ENCODE peak calls at places on chromosomes 7 and 10, in four cellular contexts. W is CD8-positive, alpha-beta T cell; E is SJSA1; L is ascending aorta. P is an unnamed sample.

GRCh38 chr10:68348265-68348741 is 15.6 kb upstream of the PBLD start:
- DNase-seq in W (peak; percentile 47), E (no peak), L (no peak), P (no peak)

GRCh38 chr10:91271886-91272285 is 51.4 kb downstream of the PCGF5 start:
- DNase-seq in W (no peak), E (no peak), L (no peak), P (no peak)

GRCh38 chr7:111424768-111425167 is 137.5 kb downstream of the IMMP2L start:
- DNase-seq in W (no peak), E (no peak), L (no peak), P (no peak)

GRCh38 chr10:106436123-106436740 is 728.3 kb downstream of the SORCS1 start:
- DNase-seq in W (no peak), E (no peak), L (no peak), P (no peak)

GRCh38 chr7:134761206-134761786 is 18.1 kb upstream of the CALD1 start:
- DNase-seq in W (no peak), E (no peak), L (no peak), P (no peak)

GRCh38 chr10:107081644-107082043 is 82.9 kb downstream of the SORCS1 start:
- DNase-seq in W (no peak), E (no peak), L (no peak), P (no peak)

GRCh38 chr10:67629461-67629971 is 66.5 kb downstream of the CTNNA3 start:
- DNase-seq in W (no peak), E (no peak), L (no peak), P (no peak)

GRCh38 chr7:143046334-143046935 is 5.7 kb upstream of the OR6V1 start:
- DNase-seq in W (no peak), E (no peak), L (no peak), P (no peak)

GRCh38 chr7:86760236-86760635 is 116.5 kb downstream of the GRM3 start:
- DNase-seq in W (no peak), E (no peak), L (no peak), P (no peak)

GRCh38 chr10:10830316-10831061 is 187.2 kb upstream of the CELF2 start:
- DNase-seq in W (no peak), E (no peak), L (no peak), P (no peak)

GRCh38 chr10:99366666-99367065 is 37.5 kb downstream of the CNNM1 start:
- DNase-seq in W (no peak), E (no peak), L (no peak), P (no peak)

GRCh38 chr7:47577351-47577919 is 4.5 kb downstream of the TNS3 start:
- DNase-seq in W (no peak), E (no peak), L (no peak), P (no peak)

GRCh38 chr10:12409171-12409570 is 59.8 kb downstream of the CAMK1D start:
- DNase-seq in W (no peak), E (no peak), L (peak; percentile 34), P (no peak)

GRCh38 chr7:45980181-45980905 is 59.3 kb upstream of the IGFBP3 start:
- DNase-seq in W (no peak), E (peak; percentile 73), L (no peak), P (no peak)

GRCh38 chr10:71191459-71192113 is 20.8 kb upstream of the UNC5B start:
- DNase-seq in W (no peak), E (no peak), L (no peak), P (no peak)

GRCh38 chr7:99105756-99106155 is 38.2 kb downstream of the SMURF1 start:
- DNase-seq in W (no peak), E (no peak), L (no peak), P (no peak)

GRCh38 chr10:8369666-8370065 is 315.2 kb downstream of the GATA3 start:
- DNase-seq in W (no peak), E (peak; percentile 61), L (no peak), P (no peak)

GRCh38 chr7:159209429-159209828 is 64.8 kb upstream of the VIPR2 start:
- DNase-seq in W (no peak), E (no peak), L (no peak), P (no peak)

GRCh38 chr7:103989785-103990775 is 622 bp upstream of the RELN start:
- DNase-seq in W (peak; percentile 18), E (no peak), L (no peak), P (no peak)

GRCh38 chr10:60123668-60124067 is 217.3 kb upstream of the CCDC6 start:
- DNase-seq in W (no peak), E (no peak), L (no peak), P (no peak)

GRCh38 chr10:46520941-46521340 is 35.5 kb downstream of the GPRIN2 start:
- DNase-seq in W (no peak), E (peak; percentile 93), L (peak; percentile 61), P (peak; percentile 80)

GRCh38 chr10:122279725-122280141 is 8.6 kb downstream of the BTBD16 start:
- DNase-seq in W (no peak), E (peak; percentile 38), L (peak; percentile 63), P (no peak)

GRCh38 chr7:149334930-149335329 is 72.9 kb downstream of the ZNF783 start:
- DNase-seq in W (no peak), E (no peak), L (no peak), P (no peak)

GRCh38 chr7:121504478-121504877 is 108.4 kb upstream of the FAM3C start:
- DNase-seq in W (no peak), E (peak; percentile 72), L (peak; percentile 69), P (no peak)

GRCh38 chr7:141362580-141363435 is 188.4 kb upstream of the AGK start:
- DNase-seq in W (no peak), E (peak; percentile 85), L (no peak), P (no peak)

GRCh38 chr7:33895025-33895804 is 10.1 kb upstream of the BMPER start:
- DNase-seq in W (peak; percentile 47), E (peak; percentile 75), L (peak; percentile 92), P (peak; percentile 83)

GRCh38 chr7:80736371-80736770 is 97.9 kb downstream of the CD36 start:
- DNase-seq in W (no peak), E (no peak), L (no peak), P (no peak)

GRCh38 chr7:123876557-123877256 is 31.7 kb downstream of the HYAL4 start:
- DNase-seq in W (no peak), E (no peak), L (no peak), P (no peak)

GRCh38 chr10:124152781-124153600 is 59.6 kb upstream of the CHST15 start:
- DNase-seq in W (peak; percentile 57), E (peak; percentile 91), L (peak; percentile 81), P (no peak)

GRCh38 chr7:29106128-29106988 is 40.0 kb downstream of the CPVL start:
- DNase-seq in W (no peak), E (peak; percentile 50), L (no peak), P (no peak)

GRCh38 chr10:86664370-86665217 is 3.7 kb upstream of the LDB3 start:
- DNase-seq in W (no peak), E (no peak), L (no peak), P (no peak)

GRCh38 chr7:47715631-47716068 is 133.7 kb upstream of the TNS3 start:
- DNase-seq in W (no peak), E (no peak), L (no peak), P (no peak)

GRCh38 chr7:2374830-2375728 is 20.5 kb downstream of the EIF3B start:
- DNase-seq in W (no peak), E (no peak), L (no peak), P (no peak)

GRCh38 chr7:73623798-73624668 is at the start of gene MLXIPL:
- DNase-seq in W (peak; percentile 60), E (peak; percentile 65), L (peak; percentile 76), P (peak; percentile 91)
- H3K27me3 ChIP-seq in W (peaks cover 27% of the 10 kb centered on the region), E (peaks cover 59% of the 10 kb centered on the region), L (peaks cover 22% of the 10 kb centered on the region), P (peaks cover 54% of the 10 kb centered on the region)

DNA sequence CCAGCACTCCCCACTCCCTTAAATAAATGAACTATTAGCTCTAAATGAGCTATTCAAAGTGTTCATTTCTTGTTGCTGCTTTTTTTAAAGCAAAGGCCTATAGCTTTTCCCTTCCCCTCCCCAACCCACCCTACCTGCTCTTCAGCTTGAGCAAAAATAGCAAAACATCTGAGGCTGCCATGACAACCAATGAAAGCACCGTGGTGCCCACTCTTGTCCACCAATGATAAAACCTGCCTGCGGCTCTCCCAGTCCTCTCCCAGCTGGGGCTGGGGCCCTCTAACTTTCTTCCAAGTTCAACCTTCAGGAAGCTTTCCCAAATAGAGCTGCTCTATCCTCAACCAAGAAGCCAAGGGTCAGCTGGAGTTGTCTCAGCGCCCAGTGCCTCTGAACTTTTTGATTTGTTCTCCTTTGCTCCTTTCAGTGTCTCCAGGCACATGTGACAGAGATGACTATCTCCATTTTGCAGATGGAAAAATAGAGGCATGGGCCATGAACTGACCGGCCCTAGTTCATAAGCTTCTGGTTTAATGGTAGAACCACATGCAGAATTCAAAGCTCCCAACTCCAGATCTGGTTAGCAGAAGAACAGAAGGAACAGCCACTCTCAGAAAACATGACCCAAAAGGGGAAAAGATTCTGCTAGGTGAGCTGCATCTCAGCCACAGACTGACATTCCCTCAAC is 47.7 kb downstream of the PIK3AP1 start:
- DNase-seq in W (no peak), E (no peak), L (no peak), P (no peak)
- H3K4me3 ChIP-seq in W (no peak overlapping the region), E (no peak overlapping the region), L (no peak overlapping the region), P (no peak overlapping the region)

DNA sequence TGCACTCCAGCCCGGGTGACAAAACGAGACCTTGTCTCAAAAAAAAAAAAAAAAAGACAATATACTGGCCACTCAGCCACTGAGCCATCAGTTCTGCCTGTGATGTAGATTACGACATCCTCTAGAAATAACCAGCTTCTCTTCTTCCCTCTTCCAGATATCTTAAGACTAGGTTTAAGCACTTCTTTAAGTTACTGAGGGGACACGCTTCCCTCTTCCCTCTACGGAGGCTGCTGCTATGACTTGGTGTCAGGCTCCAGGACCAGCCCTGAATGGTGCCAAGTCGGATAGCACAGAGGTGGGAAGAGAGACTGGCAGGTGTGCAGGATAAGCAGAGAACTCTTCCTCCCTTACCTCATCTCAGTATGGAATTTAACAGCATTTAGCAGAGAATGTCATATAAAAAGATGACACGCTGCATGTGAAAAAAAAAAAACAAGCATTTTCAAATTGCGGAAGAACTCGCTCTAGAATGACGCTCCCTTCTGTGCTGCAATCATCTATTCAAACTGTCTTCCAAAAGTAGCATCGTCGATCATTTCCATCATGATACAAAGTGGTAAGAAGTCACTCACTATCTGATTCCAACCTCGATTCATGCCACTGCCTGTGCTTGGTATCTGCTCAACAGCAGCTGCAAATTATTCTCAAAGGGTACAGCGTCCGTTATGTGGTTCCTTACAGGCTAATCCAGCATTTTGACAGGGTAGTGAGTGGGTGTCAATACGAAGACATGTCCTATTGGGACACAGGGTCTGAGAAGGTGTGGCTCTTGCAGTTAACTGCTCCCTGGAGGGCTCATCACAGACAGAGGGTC is 13.7 kb downstream of the DAGLB start:
- DNase-seq in W (no peak), E (no peak), L (no peak), P (no peak)
- H3K4me1 ChIP-seq in W (peaks cover 31% of the 10 kb centered on the region), E (peaks cover 9% of the 10 kb centered on the region), L (no peaks in the 10 kb centered on the region), P (peaks cover 11% of the 10 kb centered on the region)

DNA sequence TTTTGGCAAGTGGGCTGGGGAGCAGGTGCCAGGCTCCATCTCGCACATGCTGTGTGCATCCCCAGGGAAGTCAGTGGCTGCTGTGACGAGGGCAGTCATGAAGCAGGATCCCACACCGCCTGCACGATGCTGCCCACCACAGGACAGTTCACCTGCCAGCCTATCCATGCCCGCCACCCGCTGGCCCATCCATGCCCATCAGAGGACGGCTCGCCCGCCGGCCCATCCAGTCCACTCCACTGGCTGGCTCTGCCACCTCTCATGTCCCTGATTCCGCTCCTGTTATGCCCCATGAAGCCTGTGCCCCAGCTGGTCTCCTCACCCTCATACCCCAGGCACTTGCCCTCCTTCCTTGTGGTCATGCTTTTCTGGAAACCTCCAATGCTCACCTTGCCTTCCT is 18.2 kb upstream of the INMT start:
- DNase-seq in W (no peak), E (no peak), L (no peak), P (no peak)
- H3K27me3 ChIP-seq in W (no peaks in the 10 kb centered on the region), E (peaks cover 24% of the 10 kb centered on the region), L (no peaks in the 10 kb centered on the region), P (peaks cover 14% of the 10 kb centered on the region)

P was measured in suprapubic skin.